ENCODE peak calls at places on chromosomes 7 and 10, in eight cellular contexts. J is endodermal cell, D is HCT116, V is AG04450, R is H1, C is skeletal muscle cell, A is MM.1S, S is SK-N-SH. P is an unnamed sample.

GRCh38 chr10:15348579-15348978 is 22.5 kb downstream of the FAM171A1 start:
- DNase-seq in J (no peak), D (no peak), V (no peak), R (no peak), C (no peak), A (no peak), S (no peak), P (no peak)

GRCh38 chr7:102044984-102045673 is 227.7 kb downstream of the CUX1 start:
- DNase-seq in J (no peak), D (peak), V (peak), R (no peak), C (peak), A (no peak), S (peak), P (peak)

GRCh38 chr10:5490698-5491464 is 8.5 kb downstream of the CALML5 start:
- DNase-seq in J (no peak), D (no peak), V (no peak), R (no peak), C (no peak), A (no peak), S (no peak), P (no peak)

GRCh38 chr10:91590904-91591791 is 41.7 kb downstream of the PPP1R3C start:
- DNase-seq in J (no peak), D (no peak), V (peak), R (no peak), C (peak), A (no peak), S (peak), P (no peak)

GRCh38 chr10:50415292-50415691 is 164.0 kb upstream of the ASAH2 start:
- DNase-seq in J (no peak), D (no peak), V (no peak), R (no peak), C (no peak), A (no peak), S (no peak), P (no peak)

GRCh38 chr10:77073066-77073960 is 564.3 kb downstream of the KCNMA1 start:
- DNase-seq in J (no peak), D (no peak), V (no peak), R (no peak), C (no peak), A (no peak), S (no peak), P (no peak)

GRCh38 chr10:28993056-28993455 is 295.8 kb upstream of the LYZL1 start:
- DNase-seq in J (no peak), D (no peak), V (no peak), R (no peak), C (no peak), A (no peak), S (no peak), P (no peak)

GRCh38 chr10:103278862-103279298 is 1.9 kb downstream of the INA start:
- DNase-seq in J (peak), D (no peak), V (no peak), R (peak), C (no peak), A (peak), S (no peak), P (peak)

GRCh38 chr10:123229927-123230630 is 75.9 kb downstream of the BUB3 start:
- DNase-seq in J (peak), D (no peak), V (no peak), R (peak), C (peak), A (no peak), S (no peak), P (no peak)

GRCh38 chr7:141071855-141072547 is 1.9 kb upstream of the TMEM178B start:
- DNase-seq in J (peak), D (no peak), V (no peak), R (peak), C (no peak), A (peak), S (peak), P (no peak)

GRCh38 chr10:76408646-76409045 is 977.2 kb downstream of the LRMDA start:
- DNase-seq in J (no peak), D (no peak), V (no peak), R (no peak), C (no peak), A (no peak), S (no peak), P (no peak)

GRCh38 chr7:155097338-155097737 is 27.2 kb downstream of the HTR5A start:
- DNase-seq in J (no peak), D (no peak), V (no peak), R (no peak), C (no peak), A (no peak), S (no peak), P (no peak)

GRCh38 chr10:46094931-46095755 is 49.1 kb upstream of the MSMB start:
- DNase-seq in J (peak), D (no peak), V (no peak), R (no peak), C (no peak), A (no peak), S (peak), P (no peak)

GRCh38 chr10:121084675-121085070 is 233.5 kb downstream of the WDR11 start:
- DNase-seq in J (peak), D (no peak), V (no peak), R (no peak), C (no peak), A (no peak), S (no peak), P (no peak)

GRCh38 chr7:1705339-1705738 is 35.3 kb downstream of the ELFN1 start:
- DNase-seq in J (peak), D (no peak), V (no peak), R (peak), C (no peak), A (no peak), S (peak), P (no peak)

GRCh38 chr7:144508702-144509101 is 105.2 kb upstream of the NOBOX start:
- DNase-seq in J (no peak), D (no peak), V (no peak), R (no peak), C (no peak), A (peak), S (no peak), P (no peak)

GRCh38 chr10:89427629-89428028 is 13.3 kb downstream of the IFIT5 start:
- DNase-seq in J (no peak), D (no peak), V (peak), R (no peak), C (peak), A (no peak), S (no peak), P (peak)

GRCh38 chr7:6630007-6630849 is 6.9 kb upstream of the ZNF316 start:
- DNase-seq in J (no peak), D (no peak), V (no peak), R (no peak), C (no peak), A (no peak), S (no peak), P (no peak)

GRCh38 chr7:96826089-96826488 is 116.4 kb upstream of the SEM1 start:
- DNase-seq in J (no peak), D (no peak), V (no peak), R (no peak), C (no peak), A (no peak), S (no peak), P (no peak)

GRCh38 chr7:111663771-111664170 is 101.5 kb upstream of the IMMP2L start:
- DNase-seq in J (no peak), D (no peak), V (no peak), R (no peak), C (no peak), A (no peak), S (no peak), P (no peak)

GRCh38 chr10:33336606-33337334 is 2.3 kb upstream of the NRP1 start:
- DNase-seq in J (peak), D (no peak), V (no peak), R (peak), C (no peak), A (no peak), S (peak), P (no peak)

GRCh38 chr7:135713836-135714470 is 14.0 kb downstream of the SLC13A4 start:
- DNase-seq in J (no peak), D (no peak), V (no peak), R (no peak), C (no peak), A (no peak), S (peak), P (no peak)

GRCh38 chr10:123136221-123136805 is 543 bp downstream of the HMX3 start:
- DNase-seq in J (no peak), D (no peak), V (no peak), R (peak), C (no peak), A (no peak), S (no peak), P (no peak)

GRCh38 chr10:126391162-126391880 is 3.0 kb upstream of the ADAM12 start:
- DNase-seq in J (no peak), D (no peak), V (no peak), R (no peak), C (peak), A (no peak), S (peak), P (no peak)

GRCh38 chr7:50307368-50308012 is 3.0 kb downstream of the IKZF1 start:
- DNase-seq in J (no peak), D (no peak), V (no peak), R (no peak), C (no peak), A (peak), S (no peak), P (no peak)

GRCh38 chr7:45076946-45077345 is 11.8 kb downstream of the NACAD start:
- DNase-seq in J (peak), D (no peak), V (no peak), R (no peak), C (no peak), A (no peak), S (no peak), P (no peak)

GRCh38 chr7:116671681-116672595 is at the start of gene MET:
- DNase-seq in J (peak), D (peak), V (peak), R (peak), C (no peak), A (peak), S (peak), P (peak)

GRCh38 chr10:72913287-72913686 is 19.7 kb downstream of the OIT3 start:
- DNase-seq in J (peak), D (no peak), V (no peak), R (no peak), C (no peak), A (no peak), S (no peak), P (no peak)

GRCh38 chr10:44981172-44982113 is 2.8 kb upstream of the DEPP1 start:
- DNase-seq in J (no peak), D (peak), V (peak), R (no peak), C (peak), A (no peak), S (no peak), P (peak)

DNA sequence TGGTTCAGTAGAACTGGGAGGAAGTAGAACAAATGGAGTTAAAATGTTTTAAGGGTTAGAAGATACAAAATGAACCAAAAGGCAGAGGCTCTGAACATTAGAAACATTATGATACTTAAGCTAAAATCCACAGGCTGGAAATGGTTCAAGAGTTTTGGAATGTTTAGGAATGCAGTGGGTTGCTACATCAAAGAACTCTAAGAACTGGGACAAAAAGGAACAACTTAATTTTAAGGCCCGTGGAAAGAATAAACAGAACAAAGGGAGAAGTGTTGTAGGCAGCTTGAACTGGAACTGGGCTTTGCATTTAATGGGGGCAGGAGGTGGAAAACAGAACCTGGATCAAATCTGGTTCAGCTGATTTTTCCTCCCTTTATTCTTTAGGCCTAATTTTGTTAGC is 3.5 kb upstream of the C7orf25 start:
- DNase-seq in J (no peak), D (no peak), V (no peak), R (no peak), C (no peak), A (no peak), S (no peak), P (peak)
- H3K4me3 ChIP-seq in J (no peak), D (no peak), V (no peak), R (no peak), C (no peak), A (no peak), S (no peak), P (no peak)

GRCh38 chr10:43707755-43708154 is 59.1 kb upstream of the ZNF32 start:
- DNase-seq in J (peak), D (no peak), V (no peak), R (no peak), C (no peak), A (no peak), S (no peak), P (no peak)
- H3K4me3 ChIP-seq in J (no peak), D (no peak), V (no peak), R (no peak), C (no peak), A (no peak), S (no peak), P (no peak)

GRCh38 chr10:70965566-70965965 is 77.2 kb upstream of the PCBD1 start:
- DNase-seq in J (no peak), D (no peak), V (no peak), R (no peak), C (no peak), A (no peak), S (no peak), P (no peak)
- H3K4me3 ChIP-seq in J (no peak), D (no peak), V (no peak), R (no peak), C (no peak), A (no peak), S (no peak), P (no peak)

GRCh38 chr7:19620470-19620869 is 88.4 kb downstream of the POLR1F start:
- DNase-seq in J (no peak), D (no peak), V (no peak), R (no peak), C (peak), A (no peak), S (no peak), P (no peak)
- H3K4me3 ChIP-seq in J (no peak), D (no peak), V (no peak), R (no peak), C (no peak), A (no peak), S (no peak), P (no peak)

DNA sequence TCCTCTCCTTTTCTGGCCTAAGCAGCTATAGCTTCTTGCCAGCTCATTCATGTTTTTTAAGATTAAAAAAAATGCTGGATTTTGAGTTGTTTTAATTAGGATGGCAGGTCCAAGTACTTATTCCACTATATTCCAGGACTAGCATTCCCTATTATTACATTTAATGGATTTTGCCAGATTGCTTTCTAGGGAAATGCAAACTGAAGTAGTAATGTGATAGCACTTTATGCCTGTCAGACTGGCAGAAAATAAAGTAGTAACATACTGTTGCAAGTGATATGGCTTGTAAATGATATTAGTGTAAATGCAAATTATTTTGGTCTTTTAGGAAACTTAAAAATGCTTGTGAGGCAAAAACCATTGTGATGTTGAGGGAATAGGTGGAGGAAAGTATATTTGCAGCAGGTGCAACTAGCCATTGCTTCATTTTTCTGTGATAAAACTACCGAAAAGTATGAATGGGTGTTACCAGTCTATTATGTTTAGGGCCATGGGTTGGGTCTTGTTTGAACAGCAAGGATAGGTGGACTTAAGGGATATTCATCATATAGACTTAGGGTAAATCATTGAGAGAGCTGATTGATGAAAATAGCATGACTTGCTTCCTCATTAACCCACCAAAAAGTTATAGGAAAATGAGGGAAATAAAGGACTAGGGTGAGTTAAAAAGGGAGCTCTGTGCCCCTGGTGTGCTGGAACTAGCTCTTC is 19.9 kb downstream of the ZNRF2 start:
- DNase-seq in J (no peak), D (no peak), V (no peak), R (no peak), C (no peak), A (no peak), S (no peak), P (no peak)
- H3K4me3 ChIP-seq in J (no peak), D (no peak), V (no peak), R (no peak), C (no peak), A (no peak), S (no peak), P (no peak)

GRCh38 chr7:90210475-90210874 is 1.1 kb upstream of the STEAP2 start:
- DNase-seq in J (no peak), D (no peak), V (no peak), R (no peak), C (no peak), A (no peak), S (no peak), P (no peak)

GRCh38 chr7:90211391-90212148 is at the start of gene STEAP2:
- DNase-seq in J (peak), D (peak), V (peak), R (peak), C (peak), A (peak), S (peak), P (peak)

GRCh38 chr7:90210925-90211324 is 615 bp upstream of the STEAP2 start:
- DNase-seq in J (peak), D (no peak), V (no peak), R (peak), C (no peak), A (no peak), S (peak), P (no peak)

GRCh38 chr7:90213521-90213920 is 2.0 kb downstream of the STEAP2 start:
- DNase-seq in J (no peak), D (no peak), V (no peak), R (no peak), C (no peak), A (no peak), S (no peak), P (no peak)

GRCh38 chr7:90212149-90212495 is 582 bp downstream of the STEAP2 start:
- DNase-seq in J (no peak), D (no peak), V (no peak), R (no peak), C (no peak), A (no peak), S (no peak), P (no peak)
- H3K4me3 ChIP-seq in J (peak), D (peak), V (peak), R (peak), C (peak), A (no peak), S (peak), P (peak)

GRCh38 chr7:151381333-151382078 is 28.3 kb downstream of the WDR86 start:
- DNase-seq in J (peak), D (no peak), V (no peak), R (peak), C (no peak), A (no peak), S (peak), P (no peak)
- H3K4me3 ChIP-seq in J (no peak), D (no peak), V (no peak), R (peak), C (no peak), A (no peak), S (no peak), P (peak)

DNA sequence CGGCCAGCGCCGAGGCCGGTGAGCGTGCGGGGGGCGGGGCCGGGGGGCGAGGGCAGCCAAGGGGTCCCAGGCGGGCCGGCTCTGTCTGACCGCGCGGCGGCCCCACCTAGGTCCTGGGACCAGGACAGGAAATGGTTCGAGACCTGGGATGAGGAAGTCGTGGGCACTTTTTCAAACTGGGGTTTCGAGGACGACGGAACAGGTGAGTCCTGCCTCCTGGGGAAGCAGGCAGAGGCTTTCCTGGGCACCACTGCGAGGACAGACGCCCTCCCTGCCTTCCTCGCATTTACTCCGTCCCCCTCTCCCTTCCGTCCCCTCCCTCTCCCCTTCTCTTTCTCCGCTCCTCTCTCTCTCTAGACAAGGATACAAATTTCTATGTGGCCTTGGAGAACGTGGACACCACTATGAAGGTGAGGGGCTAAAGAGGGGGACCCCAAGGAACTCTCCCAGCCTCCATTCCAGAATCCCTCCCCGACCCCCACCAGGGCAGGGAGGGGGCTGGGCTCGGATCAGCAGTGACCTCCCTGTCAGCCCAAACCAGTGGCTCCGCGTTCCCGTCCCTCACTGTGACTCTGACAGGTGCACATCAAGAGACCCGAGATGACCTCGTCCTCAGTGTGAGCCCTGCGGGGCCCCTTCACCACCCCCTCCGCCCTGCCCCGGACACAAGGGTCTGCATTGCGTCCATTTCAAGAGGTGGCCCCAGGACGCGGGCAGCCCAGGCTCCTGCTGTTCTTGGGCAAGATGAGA is 2.6 kb upstream of the MUC12 start:
- DNase-seq in J (no peak), D (no peak), V (no peak), R (peak), C (no peak), A (no peak), S (peak), P (no peak)
- H3K4me3 ChIP-seq in J (peak), D (peak), V (no peak), R (peak), C (no peak), A (no peak), S (peak), P (no peak)

P was measured in astrocyte of the cerebellum.